ENCODE peak calls at places on chromosomes 11 and 22, in four cellular contexts. I, F, T and A are unnamed samples.

GRCh38 chr22:49968831-49969661 is 8.5 kb downstream of the PIM3 start:
- DNase-seq in F (no peak), T (no peak), I (no peak), A (no peak)

GRCh38 chr11:128522943-128523518 is 64.3 kb downstream of the ETS1 start:
- DNase-seq in F (no peak), T (no peak), I (no peak), A (no peak)

GRCh38 chr11:80990885-80991284 is 1550.1 kb upstream of the TENM4 start:
- DNase-seq in F (no peak), I (no peak), T (no peak), A (no peak)

GRCh38 chr11:88359529-88359928 is 22.0 kb upstream of the CTSC start:
- DNase-seq in F (no peak), I (no peak), T (peak), A (no peak)

GRCh38 chr22:38262051-38262795 is 10.6 kb downstream of the TMEM184B start:
- DNase-seq in I (peak), F (no peak), T (no peak), A (no peak)

GRCh38 chr11:120168108-120168959 is 30.4 kb upstream of the TRIM29 start:
- DNase-seq in T (no peak), I (no peak), F (no peak), A (peak)

GRCh38 chr11:2940930-2941821 is 12.0 kb upstream of the PHLDA2 start:
- DNase-seq in T (no peak), I (no peak), F (no peak), A (no peak)

GRCh38 chr11:1937616-1938342 is 9.4 kb upstream of the MRPL23 start:
- DNase-seq in I (no peak), F (no peak), T (no peak), A (no peak)

GRCh38 chr11:118338637-118339061 is 3.9 kb downstream of the CD3D start:
- DNase-seq in T (no peak), F (no peak), I (peak), A (no peak)

GRCh38 chr11:77081976-77082836 is 15.4 kb downstream of the CAPN5 start:
- DNase-seq in T (no peak), F (no peak), I (no peak), A (no peak)

GRCh38 chr22:46025973-46026906 is 49.3 kb upstream of the WNT7B start:
- DNase-seq in I (no peak), F (no peak), T (no peak), A (no peak)

GRCh38 chr22:36803358-36803757 is 13.5 kb downstream of the PVALB start:
- DNase-seq in I (no peak), F (no peak), T (no peak), A (no peak)

GRCh38 chr11:31355817-31356216 is 13.7 kb downstream of the DCDC1 start:
- DNase-seq in T (no peak), F (no peak), I (no peak), A (no peak)

GRCh38 chr11:18522388-18522787 is 4.4 kb downstream of the TSG101 start:
- DNase-seq in T (no peak), F (no peak), I (peak), A (no peak)
- TF ChIP-seq CTCF in T (peak), F (peak), I (peak), A (peak)

GRCh38 chr11:126637800-126638175 is 282.3 kb downstream of the ST3GAL4 start:
- DNase-seq in F (no peak), I (no peak), T (no peak), A (peak)

GRCh38 chr11:126638663-126639062 is 283.2 kb downstream of the ST3GAL4 start:
- DNase-seq in F (no peak), I (no peak), T (no peak), A (no peak)

GRCh38 chr11:126635511-126635910 is 280.0 kb downstream of the ST3GAL4 start:
- DNase-seq in I (no peak), T (no peak), F (no peak), A (no peak)

GRCh38 chr11:126634963-126635362 is 279.5 kb downstream of the ST3GAL4 start:
- DNase-seq in T (no peak), F (no peak), I (no peak), A (no peak)

GRCh38 chr11:126636911-126637799 is 281.7 kb downstream of the ST3GAL4 start:
- DNase-seq in I (no peak), F (no peak), T (no peak), A (peak)
- TF ChIP-seq CHD1 in I (no peak), F (no peak), T (no peak), A (no peak)

DNA sequence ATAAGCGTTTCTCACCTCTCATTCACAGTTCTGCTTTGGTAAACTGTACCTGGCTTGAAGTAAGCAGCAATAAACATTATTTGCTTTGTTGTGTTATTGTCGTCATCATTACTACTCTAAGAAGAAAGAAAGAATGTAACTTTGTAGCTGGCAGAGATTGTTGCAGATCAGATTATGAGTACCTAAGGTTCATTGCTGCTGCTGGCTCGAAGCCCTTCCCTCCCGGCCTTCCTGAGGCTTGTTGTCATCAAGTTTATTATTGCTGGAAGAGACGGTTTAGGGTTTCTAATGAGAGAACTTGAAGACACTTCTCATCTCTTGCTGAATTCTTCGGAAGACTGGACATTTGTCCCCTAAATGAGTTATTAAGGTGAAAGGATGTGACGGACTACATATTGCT is 101.3 kb downstream of the GRAMD1B start:
- DNase-seq in F (no peak), T (no peak), I (no peak), A (no peak)
- TF ChIP-seq CTCF in F (no peak), T (no peak), I (no peak), A (no peak)

GRCh38 chr11:63907063-63907462 is 9.9 kb downstream of the RCOR2 start:
- DNase-seq in I (no peak), F (no peak), T (no peak), A (no peak)

GRCh38 chr11:63907808-63908530 is 9.0 kb downstream of the RCOR2 start:
- DNase-seq in T (no peak), I (no peak), F (no peak), A (no peak)

GRCh38 chr11:63905179-63905578 is 11.8 kb downstream of the RCOR2 start:
- DNase-seq in I (no peak), F (no peak), T (no peak), A (peak)

GRCh38 chr11:63906087-63906486 is 10.9 kb downstream of the RCOR2 start:
- DNase-seq in I (no peak), F (no peak), T (no peak), A (no peak)

GRCh38 chr11:63906585-63906984 is 10.4 kb downstream of the RCOR2 start:
- DNase-seq in F (no peak), T (no peak), I (peak), A (peak)
- TF ChIP-seq CHD1 in F (no peak), T (no peak), I (no peak), A (no peak)